ENCODE peak calls at places on chromosomes 12 and 14, in six cellular contexts. One of them, this sample, is unnamed.

GRCh38 chr12:4143909-4144308 is 129.7 kb upstream of the CCND2 start:
- DNase-seq in aorta: no peak
- DNase-seq in AG08395: no peak
- DNase-seq in naive thymus-derived CD4-positive, alpha-beta T cell: peak; percentile 36
- DNase-seq in CD4-positive, CD25-positive, alpha-beta regulatory T cell: no peak
- DNase-seq in T-helper 2 cell: no peak
- DNase-seq in this sample: no peak

GRCh38 chr12:10235761-10236631 is 23.3 kb downstream of the GABARAPL1 start:
- DNase-seq in aorta: no peak
- DNase-seq in AG08395: peak; percentile 66
- DNase-seq in naive thymus-derived CD4-positive, alpha-beta T cell: peak; percentile 45
- DNase-seq in CD4-positive, CD25-positive, alpha-beta regulatory T cell: peak; percentile 24
- DNase-seq in T-helper 2 cell: peak; percentile 30
- DNase-seq in this sample: no peak

GRCh38 chr12:7989827-7990491 is 42.6 kb upstream of the FOXJ2 start:
- DNase-seq in aorta: peak; percentile 83
- DNase-seq in AG08395: no peak
- DNase-seq in naive thymus-derived CD4-positive, alpha-beta T cell: peak; percentile 27
- DNase-seq in CD4-positive, CD25-positive, alpha-beta regulatory T cell: peak; percentile 21
- DNase-seq in T-helper 2 cell: peak; percentile 82
- DNase-seq in this sample: no peak

GRCh38 chr12:85765443-85765842 is 70.8 kb downstream of the RASSF9 start:
- DNase-seq in aorta: no peak
- DNase-seq in AG08395: no peak
- DNase-seq in naive thymus-derived CD4-positive, alpha-beta T cell: no peak
- DNase-seq in CD4-positive, CD25-positive, alpha-beta regulatory T cell: no peak
- DNase-seq in T-helper 2 cell: no peak
- DNase-seq in this sample: no peak

GRCh38 chr12:121132601-121133481 is at the start of gene P2RX7:
- DNase-seq in aorta: peak; percentile 91
- DNase-seq in AG08395: peak; percentile 87
- DNase-seq in naive thymus-derived CD4-positive, alpha-beta T cell: peak; percentile 43
- DNase-seq in CD4-positive, CD25-positive, alpha-beta regulatory T cell: peak; percentile 3
- DNase-seq in T-helper 2 cell: no peak
- DNase-seq in this sample: no peak

GRCh38 chr12:111482464-111482863 is 76.7 kb downstream of the SH2B3 start:
- DNase-seq in aorta: no peak
- DNase-seq in AG08395: no peak
- DNase-seq in naive thymus-derived CD4-positive, alpha-beta T cell: no peak
- DNase-seq in CD4-positive, CD25-positive, alpha-beta regulatory T cell: no peak
- DNase-seq in T-helper 2 cell: no peak
- DNase-seq in this sample: no peak

GRCh38 chr12:68467514-68467913 is 135.4 kb upstream of the MDM1 start:
- DNase-seq in aorta: no peak
- DNase-seq in AG08395: no peak
- DNase-seq in naive thymus-derived CD4-positive, alpha-beta T cell: no peak
- DNase-seq in CD4-positive, CD25-positive, alpha-beta regulatory T cell: no peak
- DNase-seq in T-helper 2 cell: no peak
- DNase-seq in this sample: no peak

GRCh38 chr14:52936437-52936836 is 14.4 kb downstream of the FERMT2 start:
- DNase-seq in aorta: no peak
- DNase-seq in AG08395: no peak
- DNase-seq in naive thymus-derived CD4-positive, alpha-beta T cell: no peak
- DNase-seq in CD4-positive, CD25-positive, alpha-beta regulatory T cell: no peak
- DNase-seq in T-helper 2 cell: no peak
- DNase-seq in this sample: no peak

GRCh38 chr14:76917759-76918175 is 91.6 kb downstream of the LRRC74A start:
- DNase-seq in aorta: no peak
- DNase-seq in AG08395: no peak
- DNase-seq in naive thymus-derived CD4-positive, alpha-beta T cell: no peak
- DNase-seq in CD4-positive, CD25-positive, alpha-beta regulatory T cell: no peak
- DNase-seq in T-helper 2 cell: no peak
- DNase-seq in this sample: no peak

GRCh38 chr12:104622942-104623341 is 166.2 kb downstream of the CHST11 start:
- DNase-seq in aorta: no peak
- DNase-seq in AG08395: no peak
- DNase-seq in naive thymus-derived CD4-positive, alpha-beta T cell: no peak
- DNase-seq in CD4-positive, CD25-positive, alpha-beta regulatory T cell: no peak
- DNase-seq in T-helper 2 cell: no peak
- DNase-seq in this sample: no peak

GRCh38 chr12:77247542-77247941 is 182.2 kb upstream of the E2F7 start:
- DNase-seq in aorta: no peak
- DNase-seq in AG08395: no peak
- DNase-seq in naive thymus-derived CD4-positive, alpha-beta T cell: no peak
- DNase-seq in CD4-positive, CD25-positive, alpha-beta regulatory T cell: no peak
- DNase-seq in T-helper 2 cell: no peak
- DNase-seq in this sample: no peak

GRCh38 chr12:64451687-64452558 is at the start of gene TBK1:
- DNase-seq in aorta: peak; percentile 94
- DNase-seq in AG08395: peak; percentile 95
- DNase-seq in naive thymus-derived CD4-positive, alpha-beta T cell: peak; percentile 21
- DNase-seq in CD4-positive, CD25-positive, alpha-beta regulatory T cell: peak; percentile 60
- DNase-seq in T-helper 2 cell: peak; percentile 54
- DNase-seq in this sample: no peak

GRCh38 chr12:62618319-62618718 is 151.7 kb downstream of the MON2 start:
- DNase-seq in aorta: no peak
- DNase-seq in AG08395: no peak
- DNase-seq in naive thymus-derived CD4-positive, alpha-beta T cell: no peak
- DNase-seq in CD4-positive, CD25-positive, alpha-beta regulatory T cell: no peak
- DNase-seq in T-helper 2 cell: no peak
- DNase-seq in this sample: no peak

GRCh38 chr12:1130164-1130563 is 139.1 kb downstream of the ERC1 start:
- DNase-seq in aorta: no peak
- DNase-seq in AG08395: no peak
- DNase-seq in naive thymus-derived CD4-positive, alpha-beta T cell: no peak
- DNase-seq in CD4-positive, CD25-positive, alpha-beta regulatory T cell: no peak
- DNase-seq in T-helper 2 cell: no peak
- DNase-seq in this sample: no peak

GRCh38 chr14:92635031-92635430 is 113.4 kb downstream of the LGMN start:
- DNase-seq in aorta: no peak
- DNase-seq in AG08395: no peak
- DNase-seq in naive thymus-derived CD4-positive, alpha-beta T cell: no peak
- DNase-seq in CD4-positive, CD25-positive, alpha-beta regulatory T cell: no peak
- DNase-seq in T-helper 2 cell: no peak
- DNase-seq in this sample: no peak

GRCh38 chr12:87266305-87266704 is 762.9 kb downstream of the C12orf50 start:
- DNase-seq in aorta: no peak
- DNase-seq in AG08395: no peak
- DNase-seq in naive thymus-derived CD4-positive, alpha-beta T cell: no peak
- DNase-seq in CD4-positive, CD25-positive, alpha-beta regulatory T cell: no peak
- DNase-seq in T-helper 2 cell: no peak
- DNase-seq in this sample: no peak

GRCh38 chr12:31682136-31682962 is 22.9 kb downstream of the ETFBKMT start:
- DNase-seq in aorta: peak; percentile 69
- DNase-seq in AG08395: peak; percentile 53
- DNase-seq in naive thymus-derived CD4-positive, alpha-beta T cell: peak; percentile 72
- DNase-seq in CD4-positive, CD25-positive, alpha-beta regulatory T cell: peak; percentile 44
- DNase-seq in T-helper 2 cell: peak; percentile 43
- DNase-seq in this sample: peak; percentile 55

GRCh38 chr12:80632835-80633234 is 74.6 kb upstream of the MYF6 start:
- DNase-seq in aorta: peak; percentile 17
- DNase-seq in AG08395: no peak
- DNase-seq in naive thymus-derived CD4-positive, alpha-beta T cell: no peak
- DNase-seq in CD4-positive, CD25-positive, alpha-beta regulatory T cell: no peak
- DNase-seq in T-helper 2 cell: no peak
- DNase-seq in this sample: no peak

GRCh38 chr14:67395876-67396189 is 16.1 kb downstream of the PLEK2 start:
- DNase-seq in aorta: no peak
- DNase-seq in AG08395: peak; percentile 31
- DNase-seq in naive thymus-derived CD4-positive, alpha-beta T cell: no peak
- DNase-seq in CD4-positive, CD25-positive, alpha-beta regulatory T cell: no peak
- DNase-seq in T-helper 2 cell: no peak
- DNase-seq in this sample: no peak

GRCh38 chr12:29796823-29797263 is 13.1 kb upstream of the TMTC1 start:
- DNase-seq in aorta: no peak
- DNase-seq in AG08395: peak; percentile 68
- DNase-seq in naive thymus-derived CD4-positive, alpha-beta T cell: no peak
- DNase-seq in CD4-positive, CD25-positive, alpha-beta regulatory T cell: no peak
- DNase-seq in T-helper 2 cell: no peak
- DNase-seq in this sample: peak; percentile 19

GRCh38 chr12:42143401-42144173 is 1.1 kb downstream of the GXYLT1 start:
- DNase-seq in aorta: no peak
- DNase-seq in AG08395: no peak
- DNase-seq in naive thymus-derived CD4-positive, alpha-beta T cell: peak; percentile 22
- DNase-seq in CD4-positive, CD25-positive, alpha-beta regulatory T cell: no peak
- DNase-seq in T-helper 2 cell: peak; percentile 2
- DNase-seq in this sample: no peak

GRCh38 chr14:100424504-100425453 is 101.6 kb downstream of the SLC25A47 start:
- DNase-seq in aorta: no peak
- DNase-seq in AG08395: peak; percentile 16
- DNase-seq in naive thymus-derived CD4-positive, alpha-beta T cell: no peak
- DNase-seq in CD4-positive, CD25-positive, alpha-beta regulatory T cell: no peak
- DNase-seq in T-helper 2 cell: no peak
- DNase-seq in this sample: no peak

GRCh38 chr12:24066097-24066496 is 116.6 kb upstream of the SOX5 start:
- DNase-seq in aorta: no peak
- DNase-seq in AG08395: no peak
- DNase-seq in naive thymus-derived CD4-positive, alpha-beta T cell: no peak
- DNase-seq in CD4-positive, CD25-positive, alpha-beta regulatory T cell: no peak
- DNase-seq in T-helper 2 cell: no peak
- DNase-seq in this sample: no peak

GRCh38 chr14:84209021-84209420 is 1320.9 kb upstream of the FLRT2 start:
- DNase-seq in aorta: no peak
- DNase-seq in AG08395: no peak
- DNase-seq in naive thymus-derived CD4-positive, alpha-beta T cell: no peak
- DNase-seq in CD4-positive, CD25-positive, alpha-beta regulatory T cell: no peak
- DNase-seq in T-helper 2 cell: no peak
- DNase-seq in this sample: no peak

GRCh38 chr12:119925269-119925668 is 48.1 kb upstream of the CIT start:
- DNase-seq in aorta: no peak
- DNase-seq in AG08395: no peak
- DNase-seq in naive thymus-derived CD4-positive, alpha-beta T cell: no peak
- DNase-seq in CD4-positive, CD25-positive, alpha-beta regulatory T cell: no peak
- DNase-seq in T-helper 2 cell: no peak
- DNase-seq in this sample: no peak

GRCh38 chr14:25042362-25043299 is 7.3 kb downstream of the STXBP6 start:
- DNase-seq in aorta: no peak
- DNase-seq in AG08395: peak; percentile 62
- DNase-seq in naive thymus-derived CD4-positive, alpha-beta T cell: no peak
- DNase-seq in CD4-positive, CD25-positive, alpha-beta regulatory T cell: no peak
- DNase-seq in T-helper 2 cell: no peak
- DNase-seq in this sample: peak; percentile 29

GRCh38 chr14:35944847-35945246 is 118.7 kb downstream of the BRMS1L start:
- DNase-seq in aorta: no peak
- DNase-seq in AG08395: no peak
- DNase-seq in naive thymus-derived CD4-positive, alpha-beta T cell: peak; percentile 6
- DNase-seq in CD4-positive, CD25-positive, alpha-beta regulatory T cell: no peak
- DNase-seq in T-helper 2 cell: no peak
- DNase-seq in this sample: no peak